ENCODE peak calls at places on chromosomes 3 and 15, in five cellular contexts. One of them, this sample, is unnamed.

GRCh38 chr15:61171190-61171589 is 57.9 kb downstream of the RORA start:
- DNase-seq in hypothalamus: no peak
- DNase-seq in NCI-H1092: no peak
- DNase-seq in stimulated activated CD8-positive, alpha-beta memory T cell treated with anti-CD3 and anti-CD28 coated beads, Interleukin-4, amount 100 ng/mL, for 48 hours: no peak
- DNase-seq in RWPE2: no peak
- DNase-seq in this sample: no peak

GRCh38 chr3:32022947-32023346 is 41.4 kb downstream of the ZNF860 start:
- DNase-seq in hypothalamus: no peak
- DNase-seq in stimulated activated CD8-positive, alpha-beta memory T cell treated with anti-CD3 and anti-CD28 coated beads, Interleukin-4, amount 100 ng/mL, for 48 hours: no peak
- DNase-seq in NCI-H1092: no peak
- DNase-seq in RWPE2: no peak
- DNase-seq in this sample: no peak

GRCh38 chr3:30355622-30356021 is 250.8 kb upstream of the TGFBR2 start:
- DNase-seq in RWPE2: no peak
- DNase-seq in NCI-H1092: no peak
- DNase-seq in stimulated activated CD8-positive, alpha-beta memory T cell treated with anti-CD3 and anti-CD28 coated beads, Interleukin-4, amount 100 ng/mL, for 48 hours: no peak
- DNase-seq in hypothalamus: no peak
- DNase-seq in this sample: no peak

GRCh38 chr3:170717410-170718402 is 131.8 kb upstream of the SLC7A14 start:
- DNase-seq in RWPE2: no peak
- DNase-seq in stimulated activated CD8-positive, alpha-beta memory T cell treated with anti-CD3 and anti-CD28 coated beads, Interleukin-4, amount 100 ng/mL, for 48 hours: no peak
- DNase-seq in hypothalamus: no peak
- DNase-seq in NCI-H1092: no peak
- DNase-seq in this sample: peak; percentile 21

GRCh38 chr3:13767030-13767429 is 112.8 kb downstream of the WNT7A start:
- DNase-seq in NCI-H1092: no peak
- DNase-seq in RWPE2: no peak
- DNase-seq in hypothalamus: no peak
- DNase-seq in stimulated activated CD8-positive, alpha-beta memory T cell treated with anti-CD3 and anti-CD28 coated beads, Interleukin-4, amount 100 ng/mL, for 48 hours: no peak
- DNase-seq in this sample: no peak

GRCh38 chr15:68389041-68389930 is 42.7 kb downstream of the ITGA11 start:
- DNase-seq in NCI-H1092: no peak
- DNase-seq in stimulated activated CD8-positive, alpha-beta memory T cell treated with anti-CD3 and anti-CD28 coated beads, Interleukin-4, amount 100 ng/mL, for 48 hours: peak; percentile 13
- DNase-seq in RWPE2: peak; percentile 36
- DNase-seq in hypothalamus: no peak
- DNase-seq in this sample: no peak

GRCh38 chr15:46131876-46132275 is 497.0 kb downstream of the SQOR start:
- DNase-seq in NCI-H1092: no peak
- DNase-seq in RWPE2: peak; percentile 58
- DNase-seq in hypothalamus: no peak
- DNase-seq in stimulated activated CD8-positive, alpha-beta memory T cell treated with anti-CD3 and anti-CD28 coated beads, Interleukin-4, amount 100 ng/mL, for 48 hours: no peak
- DNase-seq in this sample: no peak

GRCh38 chr3:44870375-44871061 is 3.9 kb upstream of the TGM4 start:
- DNase-seq in NCI-H1092: peak; percentile 78
- DNase-seq in stimulated activated CD8-positive, alpha-beta memory T cell treated with anti-CD3 and anti-CD28 coated beads, Interleukin-4, amount 100 ng/mL, for 48 hours: no peak
- DNase-seq in RWPE2: no peak
- DNase-seq in hypothalamus: no peak
- DNase-seq in this sample: no peak

GRCh38 chr3:50586763-50587070 is 17.4 kb downstream of the HEMK1 start:
- DNase-seq in hypothalamus: no peak
- DNase-seq in NCI-H1092: no peak
- DNase-seq in stimulated activated CD8-positive, alpha-beta memory T cell treated with anti-CD3 and anti-CD28 coated beads, Interleukin-4, amount 100 ng/mL, for 48 hours: no peak
- DNase-seq in RWPE2: no peak
- DNase-seq in this sample: no peak

GRCh38 chr15:82810863-82811421 is 1.5 kb downstream of the WHAMM start:
- DNase-seq in stimulated activated CD8-positive, alpha-beta memory T cell treated with anti-CD3 and anti-CD28 coated beads, Interleukin-4, amount 100 ng/mL, for 48 hours: peak; percentile 48
- DNase-seq in RWPE2: no peak
- DNase-seq in NCI-H1092: no peak
- DNase-seq in hypothalamus: no peak
- DNase-seq in this sample: no peak

GRCh38 chr15:101489236-101489632 is 273 bp downstream of the PCSK6 start:
- DNase-seq in hypothalamus: no peak
- DNase-seq in RWPE2: no peak
- DNase-seq in stimulated activated CD8-positive, alpha-beta memory T cell treated with anti-CD3 and anti-CD28 coated beads, Interleukin-4, amount 100 ng/mL, for 48 hours: peak; percentile 39
- DNase-seq in NCI-H1092: no peak
- DNase-seq in this sample: no peak

GRCh38 chr3:48428863-48429415 is 947 bp downstream of the PLXNB1 start:
- DNase-seq in hypothalamus: peak; percentile 65
- DNase-seq in stimulated activated CD8-positive, alpha-beta memory T cell treated with anti-CD3 and anti-CD28 coated beads, Interleukin-4, amount 100 ng/mL, for 48 hours: no peak
- DNase-seq in NCI-H1092: peak; percentile 11
- DNase-seq in RWPE2: peak; percentile 36
- DNase-seq in this sample: no peak

This sample was measured in tibial nerve.